ENCODE peak calls at places on chromosome 16, in six cellular contexts. B is CD8-positive, alpha-beta T cell; R is aorta; C is cardiac muscle cell; A is astrocyte of the spinal cord; O is astrocyte. K is an unnamed sample.

GRCh38 chr16:24348511-24349290 is 92.6 kb downstream of the CACNG3 start:
- DNase-seq in B (no peak), R (no peak), C (no peak), A (no peak), O (no peak), K (no peak)

GRCh38 chr16:15865742-15866141 is 8.9 kb upstream of the MYH11 start:
- DNase-seq in B (no peak), R (no peak), C (peak; percentile 48), A (no peak), O (peak; percentile 47), K (no peak)

GRCh38 chr16:31177136-31177535 is 2.8 kb upstream of the FUS start:
- DNase-seq in B (no peak), R (no peak), C (no peak), A (peak; percentile 82), O (peak; percentile 86), K (peak; percentile 89)

GRCh38 chr16:49932943-49933342 is 77.0 kb upstream of the ZNF423 start:
- DNase-seq in B (no peak), R (no peak), C (peak; percentile 69), A (peak; percentile 12), O (peak; percentile 13), K (no peak)

GRCh38 chr16:56336711-56337110 is 88.6 kb downstream of the AMFR start:
- DNase-seq in B (no peak), R (peak; percentile 70), C (no peak), A (no peak), O (no peak), K (no peak)

GRCh38 chr16:25012525-25012991 is 2.6 kb downstream of the ARHGAP17 start:
- DNase-seq in B (no peak), R (no peak), C (peak; percentile 52), A (peak; percentile 73), O (peak; percentile 78), K (no peak)

GRCh38 chr16:56999409-57000270 is 10.3 kb downstream of the NLRC5 start:
- DNase-seq in B (no peak), R (no peak), C (no peak), A (no peak), O (no peak), K (no peak)

GRCh38 chr16:78487471-78487870 is 388.0 kb downstream of the WWOX start:
- DNase-seq in B (no peak), R (no peak), C (no peak), A (no peak), O (no peak), K (no peak)

GRCh38 chr16:87226926-87227650 is 90.1 kb downstream of the C16orf95 start:
- DNase-seq in B (no peak), R (no peak), C (peak; percentile 86), A (peak; percentile 86), O (peak; percentile 93), K (no peak)

GRCh38 chr16:83680980-83681379 is 126.8 kb upstream of the HSBP1 start:
- DNase-seq in B (no peak), R (peak; percentile 58), C (no peak), A (no peak), O (no peak), K (no peak)

GRCh38 chr16:85089485-85089884 is 22.8 kb downstream of the CIBAR2 start:
- DNase-seq in B (no peak), R (no peak), C (peak; percentile 70), A (no peak), O (peak; percentile 15), K (no peak)

GRCh38 chr16:56355786-56356275 is 69.5 kb downstream of the AMFR start:
- DNase-seq in B (no peak), R (peak; percentile 70), C (peak; percentile 9), A (no peak), O (no peak), K (no peak)

GRCh38 chr16:8764486-8765250 is 32.8 kb downstream of the TMEM186 start:
- DNase-seq in B (no peak), R (peak; percentile 49), C (no peak), A (no peak), O (no peak), K (no peak)

DNA sequence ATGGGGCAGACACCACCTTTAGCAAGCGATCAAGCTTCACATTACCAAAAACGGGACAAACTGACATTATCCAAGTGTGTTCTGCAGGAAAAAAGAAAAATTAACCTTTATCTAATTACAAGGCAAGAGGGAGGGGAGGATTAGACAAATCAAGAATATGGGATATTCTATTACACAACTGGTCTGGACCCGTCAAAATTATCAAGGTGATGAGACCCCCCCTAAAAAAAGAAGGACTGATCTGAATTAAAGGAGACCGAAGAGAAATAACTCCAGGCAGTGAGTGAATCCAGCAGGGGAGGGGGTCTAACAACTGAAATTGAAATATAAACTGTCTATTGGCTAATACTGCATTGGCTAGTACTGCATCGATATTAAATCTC is 424 bp upstream of the NUBP1 start:
- DNase-seq in B (no peak), R (no peak), C (no peak), A (no peak), O (no peak), K (no peak)
- H3K4me3 ChIP-seq in B (peak overlapping the region; percentile 84), R (no peak overlapping the region), C (peak overlapping the region; percentile 53), A (peak overlapping the region; percentile 69), O (peak overlapping the region; percentile 72), K (peak overlapping the region; percentile 69)

DNA sequence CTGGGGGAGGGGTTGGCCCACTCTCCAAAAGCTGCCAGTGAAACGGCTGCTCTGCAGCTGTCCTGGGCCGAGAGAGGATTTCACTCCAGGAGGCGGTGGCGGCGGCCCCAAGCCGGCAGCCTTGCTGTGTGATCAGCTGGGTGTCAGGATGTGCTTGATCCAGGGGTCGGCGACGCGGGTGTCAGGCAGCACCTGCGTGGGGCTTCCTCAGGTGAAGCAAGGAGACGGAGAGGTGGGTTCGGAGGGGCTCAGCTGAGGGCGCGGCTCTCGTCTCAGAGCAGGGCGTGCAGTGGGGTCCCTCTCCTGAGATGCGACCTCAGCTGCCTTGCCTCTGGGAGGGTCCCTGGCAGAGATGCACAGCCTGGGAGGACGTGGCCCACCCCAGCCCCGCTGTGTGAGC is 6.9 kb downstream of the CBFA2T3 start:
- DNase-seq in B (no peak), R (no peak), C (no peak), A (no peak), O (no peak), K (no peak)
- H3K4me3 ChIP-seq in B (no peak overlapping the region), R (no peak overlapping the region), C (no peak overlapping the region), A (no peak overlapping the region), O (no peak overlapping the region), K (no peak overlapping the region)

GRCh38 chr16:54932737-54933254 is 2.1 kb downstream of the IRX5 start:
- DNase-seq in B (no peak), R (no peak), C (no peak), A (peak; percentile 26), O (no peak), K (no peak)

GRCh38 chr16:54931757-54932660 is 1.3 kb downstream of the IRX5 start:
- DNase-seq in B (no peak), R (no peak), C (no peak), A (peak; percentile 27), O (no peak), K (no peak)

GRCh38 chr16:54934536-54935410 is 4.1 kb downstream of the IRX5 start:
- DNase-seq in B (no peak), R (no peak), C (no peak), A (peak; percentile 60), O (peak; percentile 46), K (no peak)

GRCh38 chr16:54935411-54936085 is 4.9 kb downstream of the IRX5 start:
- DNase-seq in B (no peak), R (no peak), C (peak; percentile 8), A (peak; percentile 48), O (peak; percentile 22), K (no peak)

DNA sequence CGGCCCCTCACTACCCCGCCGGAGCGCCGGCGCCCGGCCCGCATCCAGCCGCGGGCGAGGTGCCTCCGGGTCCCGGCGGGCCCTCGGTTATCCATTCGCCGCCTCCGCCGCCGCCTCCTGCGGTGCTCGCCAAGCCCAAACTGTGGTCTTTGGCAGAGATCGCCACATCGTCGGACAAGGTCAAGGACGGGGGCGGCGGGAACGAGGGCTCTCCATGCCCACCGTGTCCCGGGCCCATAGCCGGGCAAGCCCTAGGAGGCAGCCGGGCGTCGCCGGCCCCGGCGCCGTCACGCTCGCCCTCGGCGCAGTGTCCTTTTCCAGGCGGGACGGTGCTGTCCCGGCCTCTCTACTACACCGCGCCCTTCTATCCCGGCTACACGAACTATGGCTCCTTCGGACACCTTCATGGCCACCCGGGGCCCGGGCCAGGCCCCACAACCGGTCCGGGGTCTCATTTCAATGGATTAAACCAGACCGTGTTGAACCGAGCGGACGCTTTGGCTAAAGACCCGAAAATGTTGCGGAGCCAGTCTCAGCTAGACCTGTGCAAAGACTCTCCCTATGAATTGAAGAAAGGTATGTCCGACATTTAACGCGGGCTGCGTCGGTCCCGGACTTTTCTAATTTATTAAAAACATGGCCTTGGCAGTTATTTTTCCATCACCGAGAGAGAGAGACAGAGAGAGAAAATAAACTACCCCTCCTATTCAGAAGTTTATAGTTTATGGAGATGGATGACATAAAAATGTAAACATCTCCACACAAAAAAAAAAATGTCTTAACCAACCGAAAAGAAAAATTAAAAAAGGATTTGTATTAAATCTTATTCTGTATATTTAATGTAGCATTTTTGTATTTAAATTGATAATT is 2.9 kb downstream of the IRX5 start:
- DNase-seq in B (no peak), R (no peak), C (no peak), A (peak; percentile 42), O (peak; percentile 22), K (no peak)
- H3K4me3 ChIP-seq in B (no peak overlapping the region), R (no peak overlapping the region), C (peak overlapping the region; percentile 96), A (peak overlapping the region; percentile 73), O (peak overlapping the region; percentile 50), K (no peak overlapping the region)

GRCh38 chr16:58462499-58462996 is 37.4 kb upstream of the NDRG4 start:
- DNase-seq in B (no peak), R (no peak), C (no peak), A (no peak), O (no peak), K (no peak)
- H3K4me3 ChIP-seq in B (no peak overlapping the region), R (no peak overlapping the region), C (no peak overlapping the region), A (no peak overlapping the region), O (no peak overlapping the region), K (no peak overlapping the region)

K was measured in Jurkat, Clone E6-1.